ENCODE peak calls at places on chromosome 4, in six cellular contexts. O is pancreas; G is A673; T is sciatic nerve; Z is stimulated activated CD4-positive, alpha-beta T cell treated with anti-CD3 and anti-CD28 coated beads, Interleukin-12 subunit alpha, Interleukin-12 subunit beta, amount 100 ng/mL, for 4 hours; B is anterior cingulate cortex. X is an unnamed sample.

GRCh38 chr4:164012396-164013027 is 518.0 kb downstream of the TMA16 start:
- DNase-seq in Z (peak), O (no peak), G (peak), T (no peak), B (no peak), X (no peak)

GRCh38 chr4:41865981-41866798 is 69.0 kb upstream of the TMEM33 start:
- DNase-seq in O (no peak), B (no peak), T (no peak), G (no peak), Z (no peak), X (no peak)

GRCh38 chr4:67134616-67135015 is 410.7 kb downstream of the CENPC start:
- DNase-seq in B (no peak), G (peak), T (no peak), Z (no peak), O (no peak), X (no peak)

GRCh38 chr4:166527500-166527899 is 654.5 kb downstream of the TLL1 start:
- DNase-seq in O (no peak), Z (no peak), G (no peak), T (no peak), B (no peak), X (no peak)

GRCh38 chr4:134906404-134907023 is 704.9 kb upstream of the PABPC4L start:
- DNase-seq in Z (no peak), O (no peak), T (no peak), G (peak), B (no peak), X (no peak)

GRCh38 chr4:55866290-55866907 is 13.0 kb downstream of the EXOC1 start:
- DNase-seq in Z (no peak), G (peak), T (no peak), O (no peak), B (no peak), X (no peak)

GRCh38 chr4:11223261-11223660 is 205.4 kb downstream of the HS3ST1 start:
- DNase-seq in T (no peak), Z (no peak), B (no peak), G (no peak), O (no peak), X (no peak)

GRCh38 chr4:102823897-102824296 is 3.5 kb downstream of the UBE2D3 start:
- DNase-seq in G (no peak), Z (no peak), B (no peak), T (no peak), O (no peak), X (no peak)

GRCh38 chr4:161815841-161816240 is 348.0 kb downstream of the FSTL5 start:
- DNase-seq in O (no peak), B (no peak), T (no peak), Z (no peak), G (no peak), X (no peak)

GRCh38 chr4:48748949-48749596 is 31.0 kb downstream of the FRYL start:
- DNase-seq in T (no peak), G (peak), Z (no peak), O (no peak), B (no peak), X (no peak)

GRCh38 chr4:142402156-142402555 is 443.9 kb downstream of the INPP4B start:
- DNase-seq in Z (no peak), T (no peak), B (no peak), G (no peak), O (no peak), X (no peak)

GRCh38 chr4:26321326-26322276 is 787 bp downstream of the RBPJ start:
- DNase-seq in B (no peak), T (peak), O (no peak), G (peak), Z (peak), X (no peak)

GRCh38 chr4:10083331-10083769 is 33.2 kb downstream of the WDR1 start:
- DNase-seq in G (no peak), O (peak), Z (no peak), T (peak), B (no peak), X (no peak)

X was measured in stimulated activated naive B cell treated with anti-CD40 and anti-IgM and Interleukin-4, amounts not matched to agents 10 μg/mL and 1 μg/mL and 100 μg/mL, for 72 hours.